ENCODE peak calls at places on chromosome 12, in seven cellular contexts. T is H9, R is neuronal stem cell, N is IMR-90, Q is trophoblast cell, W is H1, G is mesenchymal stem cell. X is an unnamed sample.

GRCh38 chr12:55972045-55972843 is 1.6 kb upstream of the RAB5B start:
- DNase-seq in T (no peak), R (no peak), N (peak), Q (peak), W (no peak), G (peak), X (peak)

GRCh38 chr12:14691560-14691959 is 4.8 kb downstream of the GUCY2C start:
- DNase-seq in T (no peak), R (no peak), N (no peak), Q (peak), W (no peak), G (no peak), X (no peak)

GRCh38 chr12:127393896-127394295 is 873.1 kb upstream of the TMEM132C start:
- DNase-seq in T (no peak), R (no peak), N (peak), Q (no peak), W (no peak), G (peak), X (no peak)

GRCh38 chr12:90174198-90174510 is 465.5 kb upstream of the ATP2B1 start:
- DNase-seq in T (no peak), R (no peak), N (no peak), Q (no peak), W (no peak), G (peak), X (peak)

GRCh38 chr12:94973202-94973601 is 30.3 kb downstream of the NDUFA12 start:
- DNase-seq in T (no peak), R (no peak), N (peak), Q (no peak), W (no peak), G (peak), X (no peak)

GRCh38 chr12:107359382-107359781 is 266.0 kb upstream of the CRY1 start:
- DNase-seq in T (no peak), R (no peak), N (peak), Q (peak), W (no peak), G (no peak), X (peak)

GRCh38 chr12:55385911-55386310 is 14.4 kb upstream of the OR6C65 start:
- DNase-seq in T (peak), R (no peak), N (no peak), Q (no peak), W (no peak), G (no peak), X (peak)

GRCh38 chr12:24943947-24944597 is 4.8 kb downstream of the BCAT1 start:
- DNase-seq in T (no peak), R (no peak), N (peak), Q (peak), W (no peak), G (peak), X (no peak)

GRCh38 chr12:108240027-108240785 is 98.9 kb downstream of the CMKLR1 start:
- DNase-seq in T (peak), R (no peak), N (no peak), Q (no peak), W (no peak), G (no peak), X (peak)

GRCh38 chr12:113898466-113898865 is 67.7 kb downstream of the RBM19 start:
- DNase-seq in T (no peak), R (no peak), N (no peak), Q (no peak), W (no peak), G (no peak), X (no peak)

GRCh38 chr12:96051756-96052155 is 16.4 kb upstream of the LTA4H start:
- DNase-seq in T (no peak), R (no peak), N (no peak), Q (no peak), W (no peak), G (no peak), X (no peak)

GRCh38 chr12:118013283-118013682 is 3.2 kb upstream of the RFC5 start:
- DNase-seq in T (no peak), R (no peak), N (no peak), Q (no peak), W (no peak), G (no peak), X (no peak)

GRCh38 chr12:39176376-39176775 is 266.5 kb downstream of the KIF21A start:
- DNase-seq in T (no peak), R (no peak), N (no peak), Q (peak), W (no peak), G (peak), X (no peak)

GRCh38 chr12:80655751-80656150 is 51.7 kb upstream of the MYF6 start:
- DNase-seq in T (no peak), R (no peak), N (peak), Q (no peak), W (no peak), G (no peak), X (no peak)

GRCh38 chr12:4251228-4251891 is 22.2 kb upstream of the CCND2 start:
- DNase-seq in T (no peak), R (no peak), N (no peak), Q (no peak), W (no peak), G (no peak), X (no peak)

GRCh38 chr12:79936670-79937069 is 1.8 kb upstream of the PPP1R12A start:
- DNase-seq in T (no peak), R (no peak), N (no peak), Q (no peak), W (no peak), G (no peak), X (no peak)

GRCh38 chr12:49524660-49525324 is 14.0 kb upstream of the KCNH3 start:
- DNase-seq in T (no peak), R (no peak), N (no peak), Q (no peak), W (no peak), G (no peak), X (no peak)

GRCh38 chr12:72346331-72346944 is 74.3 kb downstream of the TRHDE start:
- DNase-seq in T (peak), R (peak), N (peak), Q (peak), W (peak), G (peak), X (peak)

GRCh38 chr12:72274926-72275325 is 2.8 kb downstream of the TRHDE start:
- DNase-seq in T (no peak), R (no peak), N (peak), Q (no peak), W (no peak), G (peak), X (no peak)

GRCh38 chr12:91182664-91183455 is at the start of gene DCN:
- DNase-seq in T (no peak), R (no peak), N (peak), Q (no peak), W (no peak), G (no peak), X (no peak)

GRCh38 chr12:45989857-45990467 is 412 bp downstream of the SCAF11 start:
- DNase-seq in T (peak), R (peak), N (peak), Q (peak), W (peak), G (peak), X (peak)

GRCh38 chr12:5648692-5649338 is 216.9 kb downstream of the NTF3 start:
- DNase-seq in T (peak), R (peak), N (peak), Q (peak), W (peak), G (peak), X (peak)

GRCh38 chr12:34291001-34291400 is 268.7 kb downstream of the ALG10 start:
- DNase-seq in T (no peak), R (no peak), N (no peak), Q (no peak), W (no peak), G (no peak), X (no peak)

GRCh38 chr12:124778411-124778810 is 85.3 kb downstream of the SCARB1 start:
- DNase-seq in T (no peak), R (no peak), N (no peak), Q (no peak), W (no peak), G (no peak), X (no peak)

GRCh38 chr12:82554529-82554928 is 132.2 kb upstream of the TMTC2 start:
- DNase-seq in T (no peak), R (no peak), N (no peak), Q (no peak), W (no peak), G (no peak), X (no peak)

GRCh38 chr12:50589650-50590435 is 85.1 kb downstream of the DIP2B start:
- DNase-seq in T (no peak), R (no peak), N (peak), Q (peak), W (no peak), G (peak), X (peak)

GRCh38 chr12:54033980-54034783 is 1.3 kb downstream of the HOXC5 start:
- DNase-seq in T (no peak), R (no peak), N (no peak), Q (peak), W (no peak), G (peak), X (no peak)
- H2BK5ac ChIP-seq in T (no peak), R (no peak), N (no peak), Q (no peak), W (no peak), G (no peak), X (no peak)

DNA sequence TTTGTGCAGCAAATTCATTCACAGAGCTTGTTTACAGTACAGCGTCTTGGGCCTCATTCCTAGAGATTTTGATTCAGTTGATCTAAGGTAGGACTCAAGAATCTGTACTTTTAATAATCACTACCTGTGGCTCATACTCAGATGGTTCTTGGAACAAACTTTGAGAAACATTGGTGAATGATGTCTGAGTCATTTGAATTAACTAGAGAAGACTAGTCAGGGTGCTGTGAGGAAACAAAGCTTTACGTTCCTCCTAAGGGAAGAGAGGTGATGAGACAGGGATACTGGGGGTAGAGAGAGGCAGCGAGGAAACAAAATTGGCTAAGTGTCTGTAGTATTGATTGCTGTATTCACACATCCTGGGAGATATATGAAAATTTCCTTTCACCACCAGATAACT is 109.4 kb downstream of the SLC15A5 start:
- DNase-seq in T (no peak), R (no peak), N (no peak), Q (no peak), W (no peak), G (no peak), X (no peak)
- H3K18ac ChIP-seq in T (no peak), R (no peak), N (no peak), Q (no peak), W (no peak), G (no peak), X (no peak)

DNA sequence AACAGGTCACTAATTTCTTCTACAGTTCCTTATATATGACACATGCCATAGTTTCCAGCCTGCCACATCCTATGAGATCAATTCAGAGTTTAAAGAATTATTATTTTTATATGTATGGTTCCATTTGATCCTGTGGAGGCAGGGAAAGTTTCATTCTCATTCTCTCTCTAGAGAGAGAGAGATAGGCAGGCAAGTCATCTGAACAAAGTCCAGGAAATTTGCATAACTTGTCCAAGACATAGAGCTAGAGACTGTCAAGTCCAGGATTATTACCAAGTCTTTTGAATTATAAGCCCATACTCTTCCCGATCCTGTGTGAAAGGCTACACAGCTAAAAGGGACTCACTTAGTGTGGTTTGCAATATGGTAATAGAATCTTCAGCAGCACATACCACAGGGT is 215.3 kb downstream of the SSPN start:
- DNase-seq in T (no peak), R (no peak), N (no peak), Q (no peak), W (no peak), G (no peak), X (no peak)
- H3K23ac ChIP-seq in T (no peak), R (no peak), N (no peak), Q (no peak), W (no peak), G (no peak), X (no peak)

GRCh38 chr12:20963303-20963702 is 152.8 kb downstream of the SLCO1B3 start:
- DNase-seq in T (no peak), R (no peak), N (no peak), Q (no peak), W (no peak), G (no peak), X (no peak)

GRCh38 chr12:20967756-20968155 is 157.3 kb downstream of the SLCO1B3 start:
- DNase-seq in T (no peak), R (no peak), N (no peak), Q (no peak), W (no peak), G (no peak), X (no peak)

DNA sequence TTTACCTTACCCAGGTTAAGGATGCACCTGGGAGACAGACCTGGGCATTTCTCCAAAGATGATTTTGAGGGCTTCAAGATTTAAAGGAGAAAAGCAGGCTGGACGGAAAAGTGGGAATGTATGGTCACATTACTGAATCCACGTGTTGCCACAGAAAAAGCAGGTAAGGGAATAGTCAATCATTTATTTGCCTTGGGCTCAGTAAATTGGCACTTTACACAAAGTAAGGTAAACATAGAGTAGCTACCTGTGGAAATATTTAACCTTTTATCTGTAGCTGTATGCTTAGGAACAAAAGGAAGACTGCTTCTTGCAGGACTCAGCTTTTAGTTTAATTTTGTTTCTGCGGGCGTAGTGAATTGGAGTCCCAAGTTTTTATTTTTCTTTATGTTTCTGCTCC is 153.3 kb downstream of the SLCO1B3 start:
- DNase-seq in T (no peak), R (no peak), N (no peak), Q (no peak), W (no peak), G (no peak), X (no peak)
- H2BK5ac ChIP-seq in T (no peak), R (no peak), N (no peak), Q (no peak), W (no peak), G (no peak), X (no peak)

GRCh38 chr12:788288-788687 is 35.9 kb downstream of the WNK1 start:
- DNase-seq in T (no peak), R (no peak), N (no peak), Q (no peak), W (no peak), G (no peak), X (no peak)
- H3K18ac ChIP-seq in T (no peak), R (no peak), N (no peak), Q (no peak), W (no peak), G (no peak), X (no peak)